ENCODE peak calls at places on chromosomes 4 and X, in five cellular contexts. One of them, this sample, is unnamed.

GRCh38 chrX:45758319-45758718 is 557.6 kb upstream of the DIPK2B start:
- DNase-seq in activated CD4-positive, alpha-beta T cell treated with anti-CD3 and anti-CD28 coated beads for 1 hour: peak; percentile 27
- DNase-seq in T-helper 2 cell: no peak
- DNase-seq in AG04449: no peak
- DNase-seq in NCI-H774: no peak
- DNase-seq in this sample: peak; percentile 38

GRCh38 chr4:93031431-93032098 is 727.8 kb downstream of the GRID2 start:
- DNase-seq in activated CD4-positive, alpha-beta T cell treated with anti-CD3 and anti-CD28 coated beads for 1 hour: no peak
- DNase-seq in T-helper 2 cell: no peak
- DNase-seq in AG04449: no peak
- DNase-seq in NCI-H774: no peak
- DNase-seq in this sample: no peak

GRCh38 chr4:137393043-137393442 is 139.3 kb downstream of the PCDH18 start:
- DNase-seq in activated CD4-positive, alpha-beta T cell treated with anti-CD3 and anti-CD28 coated beads for 1 hour: no peak
- DNase-seq in T-helper 2 cell: no peak
- DNase-seq in AG04449: no peak
- DNase-seq in NCI-H774: peak; percentile 33
- DNase-seq in this sample: no peak

GRCh38 chrX:11787564-11787963 is 29.5 kb downstream of the MSL3 start:
- DNase-seq in activated CD4-positive, alpha-beta T cell treated with anti-CD3 and anti-CD28 coated beads for 1 hour: peak; percentile 45
- DNase-seq in T-helper 2 cell: peak; percentile 52
- DNase-seq in AG04449: no peak
- DNase-seq in NCI-H774: no peak
- DNase-seq in this sample: peak; percentile 66

GRCh38 chr4:95835672-95836071 is 4.2 kb upstream of the PDHA2 start:
- DNase-seq in activated CD4-positive, alpha-beta T cell treated with anti-CD3 and anti-CD28 coated beads for 1 hour: no peak
- DNase-seq in T-helper 2 cell: no peak
- DNase-seq in AG04449: no peak
- DNase-seq in NCI-H774: no peak
- DNase-seq in this sample: no peak

GRCh38 chr4:6987566-6987920 is 55.6 kb upstream of the TADA2B start:
- DNase-seq in activated CD4-positive, alpha-beta T cell treated with anti-CD3 and anti-CD28 coated beads for 1 hour: no peak
- DNase-seq in T-helper 2 cell: no peak
- DNase-seq in AG04449: no peak
- DNase-seq in NCI-H774: no peak
- DNase-seq in this sample: no peak

GRCh38 chr4:174136013-174136412 is 147.5 kb downstream of the FBXO8 start:
- DNase-seq in activated CD4-positive, alpha-beta T cell treated with anti-CD3 and anti-CD28 coated beads for 1 hour: no peak
- DNase-seq in T-helper 2 cell: no peak
- DNase-seq in AG04449: no peak
- DNase-seq in NCI-H774: no peak
- DNase-seq in this sample: no peak

GRCh38 chr4:2066571-2067445 is 7.7 kb downstream of the NAT8L start:
- DNase-seq in activated CD4-positive, alpha-beta T cell treated with anti-CD3 and anti-CD28 coated beads for 1 hour: no peak
- DNase-seq in T-helper 2 cell: no peak
- DNase-seq in AG04449: no peak
- DNase-seq in NCI-H774: no peak
- DNase-seq in this sample: no peak

GRCh38 chr4:38309471-38309870 is 349.3 kb downstream of the PTTG2 start:
- DNase-seq in activated CD4-positive, alpha-beta T cell treated with anti-CD3 and anti-CD28 coated beads for 1 hour: no peak
- DNase-seq in T-helper 2 cell: no peak
- DNase-seq in AG04449: no peak
- DNase-seq in NCI-H774: no peak
- DNase-seq in this sample: no peak

GRCh38 chr4:185341377-185341776 is 54.3 kb downstream of the LRP2BP start:
- DNase-seq in activated CD4-positive, alpha-beta T cell treated with anti-CD3 and anti-CD28 coated beads for 1 hour: no peak
- DNase-seq in T-helper 2 cell: no peak
- DNase-seq in AG04449: no peak
- DNase-seq in NCI-H774: no peak
- DNase-seq in this sample: no peak

GRCh38 chrX:111114806-111115205 is 18.8 kb downstream of the PAK3 start:
- DNase-seq in activated CD4-positive, alpha-beta T cell treated with anti-CD3 and anti-CD28 coated beads for 1 hour: no peak
- DNase-seq in T-helper 2 cell: no peak
- DNase-seq in AG04449: no peak
- DNase-seq in NCI-H774: no peak
- DNase-seq in this sample: no peak

GRCh38 chr4:59612235-59612634 is 1587.9 kb upstream of the ADGRL3 start:
- DNase-seq in activated CD4-positive, alpha-beta T cell treated with anti-CD3 and anti-CD28 coated beads for 1 hour: no peak
- DNase-seq in T-helper 2 cell: no peak
- DNase-seq in AG04449: no peak
- DNase-seq in NCI-H774: no peak
- DNase-seq in this sample: peak; percentile 1

GRCh38 chr4:7979652-7979968 is 39.9 kb upstream of the AFAP1 start:
- DNase-seq in activated CD4-positive, alpha-beta T cell treated with anti-CD3 and anti-CD28 coated beads for 1 hour: no peak
- DNase-seq in T-helper 2 cell: no peak
- DNase-seq in AG04449: no peak
- DNase-seq in NCI-H774: no peak
- DNase-seq in this sample: no peak

GRCh38 chr4:72948080-72948479 is 121.4 kb downstream of the COX18 start:
- DNase-seq in activated CD4-positive, alpha-beta T cell treated with anti-CD3 and anti-CD28 coated beads for 1 hour: no peak
- DNase-seq in T-helper 2 cell: no peak
- DNase-seq in AG04449: no peak
- DNase-seq in NCI-H774: no peak
- DNase-seq in this sample: no peak

GRCh38 chr4:80115368-80116181 is 42.5 kb upstream of the ANTXR2 start:
- DNase-seq in activated CD4-positive, alpha-beta T cell treated with anti-CD3 and anti-CD28 coated beads for 1 hour: no peak
- DNase-seq in T-helper 2 cell: no peak
- DNase-seq in AG04449: no peak
- DNase-seq in NCI-H774: no peak
- DNase-seq in this sample: no peak

GRCh38 chr4:10005632-10006031 is 15.7 kb downstream of the SLC2A9 start:
- DNase-seq in activated CD4-positive, alpha-beta T cell treated with anti-CD3 and anti-CD28 coated beads for 1 hour: no peak
- DNase-seq in T-helper 2 cell: no peak
- DNase-seq in AG04449: no peak
- DNase-seq in NCI-H774: no peak
- DNase-seq in this sample: no peak

GRCh38 chr4:175109933-175110332 is 191.8 kb downstream of the ADAM29 start:
- DNase-seq in activated CD4-positive, alpha-beta T cell treated with anti-CD3 and anti-CD28 coated beads for 1 hour: no peak
- DNase-seq in T-helper 2 cell: no peak
- DNase-seq in AG04449: no peak
- DNase-seq in NCI-H774: no peak
- DNase-seq in this sample: no peak

GRCh38 chr4:40121515-40121914 is 64.9 kb downstream of the N4BP2 start:
- DNase-seq in activated CD4-positive, alpha-beta T cell treated with anti-CD3 and anti-CD28 coated beads for 1 hour: no peak
- DNase-seq in T-helper 2 cell: no peak
- DNase-seq in AG04449: peak; percentile 28
- DNase-seq in NCI-H774: no peak
- DNase-seq in this sample: peak; percentile 5

GRCh38 chrX:64093761-64094160 is 111.7 kb downstream of the AMER1 start:
- DNase-seq in activated CD4-positive, alpha-beta T cell treated with anti-CD3 and anti-CD28 coated beads for 1 hour: no peak
- DNase-seq in T-helper 2 cell: no peak
- DNase-seq in AG04449: no peak
- DNase-seq in NCI-H774: no peak
- DNase-seq in this sample: no peak

GRCh38 chr4:42151568-42152506 is 618 bp downstream of the BEND4 start:
- DNase-seq in activated CD4-positive, alpha-beta T cell treated with anti-CD3 and anti-CD28 coated beads for 1 hour: no peak
- DNase-seq in T-helper 2 cell: no peak
- DNase-seq in AG04449: no peak
- DNase-seq in NCI-H774: peak; percentile 36
- DNase-seq in this sample: no peak

GRCh38 chr4:157996061-157996460 is 176.8 kb downstream of the GASK1B start:
- DNase-seq in activated CD4-positive, alpha-beta T cell treated with anti-CD3 and anti-CD28 coated beads for 1 hour: no peak
- DNase-seq in T-helper 2 cell: no peak
- DNase-seq in AG04449: no peak
- DNase-seq in NCI-H774: no peak
- DNase-seq in this sample: no peak

GRCh38 chrX:45712067-45712466 is 511.4 kb upstream of the DIPK2B start:
- DNase-seq in activated CD4-positive, alpha-beta T cell treated with anti-CD3 and anti-CD28 coated beads for 1 hour: no peak
- DNase-seq in T-helper 2 cell: no peak
- DNase-seq in AG04449: no peak
- DNase-seq in NCI-H774: no peak
- DNase-seq in this sample: no peak

GRCh38 chr4:84681488-84682274 is 98.8 kb downstream of the CDS1 start:
- DNase-seq in activated CD4-positive, alpha-beta T cell treated with anti-CD3 and anti-CD28 coated beads for 1 hour: no peak
- DNase-seq in T-helper 2 cell: no peak
- DNase-seq in AG04449: peak; percentile 67
- DNase-seq in NCI-H774: no peak
- DNase-seq in this sample: peak; percentile 88

GRCh38 chrX:116284383-116284782 is 113.8 kb downstream of the AGTR2 start:
- DNase-seq in activated CD4-positive, alpha-beta T cell treated with anti-CD3 and anti-CD28 coated beads for 1 hour: no peak
- DNase-seq in T-helper 2 cell: no peak
- DNase-seq in AG04449: no peak
- DNase-seq in NCI-H774: no peak
- DNase-seq in this sample: no peak

GRCh38 chr4:123616970-123617392 is 220.4 kb downstream of the SPRY1 start:
- DNase-seq in activated CD4-positive, alpha-beta T cell treated with anti-CD3 and anti-CD28 coated beads for 1 hour: no peak
- DNase-seq in T-helper 2 cell: no peak
- DNase-seq in AG04449: no peak
- DNase-seq in NCI-H774: peak; percentile 2
- DNase-seq in this sample: peak; percentile 69

GRCh38 chr4:1939664-1940509 is 68.7 kb downstream of the NSD2 start:
- DNase-seq in activated CD4-positive, alpha-beta T cell treated with anti-CD3 and anti-CD28 coated beads for 1 hour: no peak
- DNase-seq in T-helper 2 cell: no peak
- DNase-seq in AG04449: peak; percentile 68
- DNase-seq in NCI-H774: no peak
- DNase-seq in this sample: no peak

GRCh38 chrX:2501246-2502102 is 698 bp upstream of the DHRSX start:
- DNase-seq in activated CD4-positive, alpha-beta T cell treated with anti-CD3 and anti-CD28 coated beads for 1 hour: no peak
- DNase-seq in T-helper 2 cell: no peak
- DNase-seq in AG04449: no peak
- DNase-seq in NCI-H774: no peak
- DNase-seq in this sample: no peak

GRCh38 chrX:68043713-68044438 is 389.4 kb downstream of the OPHN1 start:
- DNase-seq in activated CD4-positive, alpha-beta T cell treated with anti-CD3 and anti-CD28 coated beads for 1 hour: no peak
- DNase-seq in T-helper 2 cell: no peak
- DNase-seq in AG04449: no peak
- DNase-seq in NCI-H774: peak; percentile 16
- DNase-seq in this sample: no peak

GRCh38 chrX:11890843-11891514 is 132.9 kb downstream of the MSL3 start:
- DNase-seq in activated CD4-positive, alpha-beta T cell treated with anti-CD3 and anti-CD28 coated beads for 1 hour: no peak
- DNase-seq in T-helper 2 cell: no peak
- DNase-seq in AG04449: no peak
- DNase-seq in NCI-H774: no peak
- DNase-seq in this sample: peak; percentile 49

GRCh38 chrX:107272431-107272921 is 66.1 kb downstream of the DNAAF6 start:
- DNase-seq in activated CD4-positive, alpha-beta T cell treated with anti-CD3 and anti-CD28 coated beads for 1 hour: no peak
- DNase-seq in T-helper 2 cell: no peak
- DNase-seq in AG04449: no peak
- DNase-seq in NCI-H774: no peak
- DNase-seq in this sample: peak; percentile 18

GRCh38 chr4:66647915-66648314 is 897.4 kb downstream of the CENPC start:
- DNase-seq in activated CD4-positive, alpha-beta T cell treated with anti-CD3 and anti-CD28 coated beads for 1 hour: no peak
- DNase-seq in T-helper 2 cell: no peak
- DNase-seq in AG04449: no peak
- DNase-seq in NCI-H774: no peak
- DNase-seq in this sample: no peak

This sample was measured in small intestine.